ENCODE peak calls at places on chromosome 19, in four cellular contexts. Z, H, W and Y are unnamed samples.

GRCh38 chr19:31290926-31291590 is 58.2 kb downstream of the TSHZ3 start:
- DNase-seq in W (peak), Z (no peak), H (no peak), Y (no peak)

GRCh38 chr19:56842421-56842820 is 1.9 kb upstream of the PEG3 start:
- DNase-seq in H (no peak), Z (no peak), W (no peak), Y (no peak)

GRCh38 chr19:47587295-47587694 is 14.3 kb upstream of the ZNF541 start:
- DNase-seq in Z (no peak), H (no peak), W (peak), Y (peak)

GRCh38 chr19:49560358-49560900 is 19.9 kb downstream of the NOSIP start:
- DNase-seq in W (no peak), Z (no peak), H (no peak), Y (no peak)

GRCh38 chr19:16892868-16893685 is 4.3 kb downstream of the F2RL3 start:
- DNase-seq in Z (no peak), W (no peak), H (no peak), Y (no peak)

GRCh38 chr19:42175952-42176648 is 41.4 kb downstream of the DEDD2 start:
- DNase-seq in H (no peak), W (peak), Z (no peak), Y (no peak)

GRCh38 chr19:36114763-36115452 is at the start of gene POLR2I:
- DNase-seq in W (peak), Z (peak), H (peak), Y (peak)

GRCh38 chr19:7415163-7415856 is 66.6 kb downstream of the ARHGEF18 start:
- DNase-seq in H (no peak), Z (no peak), W (peak), Y (no peak)

GRCh38 chr19:17513801-17514200 is 2.4 kb downstream of the PGLS start:
- DNase-seq in Z (no peak), W (no peak), H (no peak), Y (peak)

GRCh38 chr19:32397736-32398135 is 7.8 kb upstream of the DPY19L3 start:
- DNase-seq in H (no peak), W (peak), Z (no peak), Y (peak)

GRCh38 chr19:39705578-39706188 is 1.4 kb downstream of the LGALS14 start:
- DNase-seq in W (no peak), Z (no peak), H (no peak), Y (no peak)

GRCh38 chr19:29887498-29887897 is 54.5 kb upstream of the URI1 start:
- DNase-seq in H (no peak), Z (no peak), W (peak), Y (no peak)
- TF ChIP-seq CTCF in H (no peak), Z (no peak), W (no peak), Y (no peak)

GRCh38 chr19:50703915-50704548 is 15.6 kb downstream of the SHANK1 start:
- DNase-seq in Z (no peak), H (no peak), W (no peak), Y (no peak)
- TF ChIP-seq CTCF in Z (peak), H (peak), W (peak), Y (peak)

GRCh38 chr19:1773173-1773572 is 19.9 kb downstream of the ONECUT3 start:
- DNase-seq in H (no peak), W (no peak), Z (no peak), Y (peak)

GRCh38 chr19:1777149-1777548 is 23.8 kb downstream of the ONECUT3 start:
- DNase-seq in H (no peak), Z (no peak), W (no peak), Y (no peak)

GRCh38 chr19:1776606-1777147 is 23.4 kb downstream of the ONECUT3 start:
- DNase-seq in Z (no peak), H (no peak), W (no peak), Y (no peak)

GRCh38 chr19:1775951-1776605 is 22.8 kb downstream of the ONECUT3 start:
- DNase-seq in W (no peak), Z (no peak), H (no peak), Y (no peak)

GRCh38 chr19:1774999-1775772 is 21.9 kb downstream of the ONECUT3 start:
- DNase-seq in W (no peak), H (no peak), Z (no peak), Y (no peak)
- TF ChIP-seq CTCF in W (peak), H (peak), Z (peak), Y (peak)

GRCh38 chr19:45467115-45467455 is 711 bp upstream of the FOSB start:
- DNase-seq in Z (no peak), H (no peak), W (no peak), Y (no peak)

GRCh38 chr19:45469132-45469834 is 1.5 kb downstream of the FOSB start:
- DNase-seq in Z (peak), W (peak), H (peak), Y (peak)

GRCh38 chr19:45468159-45468651 is 409 bp downstream of the FOSB start:
- DNase-seq in H (peak), W (no peak), Z (no peak), Y (no peak)

GRCh38 chr19:45468803-45469131 is 971 bp downstream of the FOSB start:
- DNase-seq in H (no peak), Z (no peak), W (no peak), Y (no peak)

GRCh38 chr19:45467456-45468158 is at the start of gene FOSB:
- DNase-seq in H (peak), Z (peak), W (peak), Y (peak)
- TF ChIP-seq CTCF in H (no peak), Z (no peak), W (no peak), Y (peak)

GRCh38 chr19:4969292-4969771 is 419 bp downstream of the KDM4B start:
- DNase-seq in Z (no peak), W (no peak), H (no peak), Y (no peak)
- TF ChIP-seq CTCF in Z (no peak), W (no peak), H (no peak), Y (no peak)

DNA sequence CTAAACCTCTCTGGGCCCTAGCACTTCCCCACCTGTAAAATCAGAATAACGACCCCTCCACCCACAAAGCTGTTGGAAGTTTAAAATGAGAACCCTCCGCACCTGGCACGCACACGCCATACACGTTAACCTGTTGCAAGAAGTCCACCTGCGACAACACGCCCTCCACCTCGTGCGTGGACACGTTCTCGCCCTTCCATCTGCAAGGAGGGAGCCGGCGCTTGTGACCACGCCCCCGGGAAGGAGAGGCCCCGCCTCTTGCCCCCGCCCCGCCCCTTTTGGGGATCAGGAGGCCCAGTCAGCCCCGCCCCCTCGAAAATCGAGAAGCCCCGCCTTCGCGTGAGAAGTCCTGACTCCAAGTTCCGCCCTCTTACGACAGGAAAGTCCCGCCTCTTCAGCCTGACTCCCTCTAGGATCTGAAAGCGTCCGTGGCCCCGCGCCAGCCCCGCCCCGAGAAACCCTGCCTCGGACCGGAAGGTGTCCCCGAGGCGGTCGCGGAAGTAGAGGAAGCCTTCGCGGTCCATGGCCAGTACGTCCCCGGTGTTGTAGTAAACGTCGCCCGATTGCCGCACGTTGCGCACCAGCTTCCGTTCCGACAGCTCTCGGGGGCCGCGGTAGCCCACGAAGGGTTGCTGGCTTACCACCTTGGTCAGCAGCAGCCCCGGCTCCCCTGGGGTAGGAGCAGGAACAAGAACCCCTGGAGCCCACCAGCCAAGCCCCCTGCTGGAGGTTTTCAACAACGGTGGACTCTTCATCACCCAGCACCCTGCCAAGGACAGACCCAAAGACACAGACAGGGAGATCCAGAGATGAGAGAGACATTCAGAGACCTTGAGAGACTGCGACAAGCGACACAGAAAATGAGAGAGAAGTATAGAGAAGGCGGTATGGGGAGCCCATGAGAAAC is 12.5 kb downstream of the SLC27A5 start:
- DNase-seq in Z (no peak), H (peak), W (peak), Y (peak)
- TF ChIP-seq CTCF in Z (peak), H (peak), W (peak), Y (no peak)

DNA sequence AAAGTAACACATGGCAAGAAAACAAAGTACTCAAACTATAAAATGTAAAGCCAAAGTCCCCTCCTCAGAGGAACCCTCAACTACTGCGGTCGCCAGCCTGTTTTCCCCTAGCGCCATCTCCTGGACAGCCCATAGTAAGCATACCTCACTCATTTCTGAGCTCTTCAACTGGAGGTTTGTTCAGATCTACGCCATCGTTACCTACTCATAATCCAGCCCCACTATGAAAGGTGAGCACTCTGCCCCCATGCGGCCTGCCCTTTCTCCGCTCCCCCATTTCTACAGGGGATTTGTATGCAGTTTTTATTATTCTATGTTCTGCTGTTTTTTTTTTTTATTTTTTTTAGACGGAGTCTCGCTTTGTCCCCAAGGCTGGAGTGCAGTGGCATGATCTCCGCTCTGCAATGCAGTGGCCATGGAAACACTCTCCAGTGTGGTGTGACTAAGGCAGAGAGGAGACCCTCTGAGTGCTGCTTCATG is 26.2 kb downstream of the OPA3 start:
- DNase-seq in W (peak), H (peak), Z (peak), Y (peak)
- TF ChIP-seq CTCF in W (peak), H (peak), Z (peak), Y (peak)